ENCODE peak calls at places on chromosomes 7 and 10, in four cellular contexts. X is fibroblast of lung, R is psoas muscle, E is fibroblast of mammary gland. F is an unnamed sample.

GRCh38 chr10:124708922-124709520 is 35.2 kb downstream of the FAM53B start:
- DNase-seq in X (no peak), E (no peak), R (peak), F (no peak)

GRCh38 chr7:36535866-36536664 is 146.4 kb downstream of the ANLN start:
- DNase-seq in X (peak), R (no peak), E (peak), F (no peak)

GRCh38 chr10:58781873-58782488 is 269.3 kb downstream of the BICC1 start:
- DNase-seq in E (peak), X (peak), R (no peak), F (peak)

GRCh38 chr7:125668321-125668993 is 738.8 kb upstream of the POT1 start:
- DNase-seq in E (no peak), X (peak), R (no peak), F (no peak)

GRCh38 chr7:51543801-51544553 is 227.4 kb upstream of the COBL start:
- DNase-seq in X (no peak), R (no peak), E (no peak), F (no peak)

GRCh38 chr7:26078437-26079362 is 73.3 kb upstream of the NFE2L3 start:
- DNase-seq in R (peak), X (peak), E (peak), F (no peak)

GRCh38 chr7:81736088-81736487 is 33.8 kb downstream of the HGF start:
- DNase-seq in R (no peak), X (no peak), E (peak), F (no peak)

GRCh38 chr10:43994539-43994938 is 345.9 kb upstream of the ZNF32 start:
- DNase-seq in E (no peak), R (no peak), X (no peak), F (no peak)

GRCh38 chr10:71397340-71398212 is 856 bp downstream of the CDH23 start:
- DNase-seq in X (no peak), R (no peak), E (no peak), F (no peak)

GRCh38 chr10:2625094-2625493 is 442.3 kb upstream of the PFKP start:
- DNase-seq in E (no peak), X (no peak), R (no peak), F (no peak)

GRCh38 chr7:90597879-90598278 is 1.8 kb downstream of the CDK14 start:
- DNase-seq in E (peak), R (no peak), X (no peak), F (no peak)

GRCh38 chr7:154640266-154640865 is 362.6 kb downstream of the PAXIP1 start:
- DNase-seq in E (no peak), X (no peak), R (no peak), F (no peak)

GRCh38 chr10:119268871-119269506 is 61.6 kb downstream of the GRK5 start:
- DNase-seq in R (no peak), X (no peak), E (no peak), F (no peak)

GRCh38 chr7:23055582-23056178 is 41.8 kb upstream of the HYCC1 start:
- DNase-seq in R (no peak), E (peak), X (peak), F (peak)

GRCh38 chr7:106010331-106010730 is 47.3 kb downstream of the CDHR3 start:
- DNase-seq in R (no peak), E (peak), X (no peak), F (no peak)

GRCh38 chr7:121049028-121049791 is 60.7 kb downstream of the CPED1 start:
- DNase-seq in X (peak), R (no peak), E (no peak), F (no peak)

GRCh38 chr7:30553141-30553540 is 41.5 kb upstream of the GARS1 start:
- DNase-seq in R (no peak), X (no peak), E (no peak), F (no peak)

GRCh38 chr7:34748244-34749039 is 90.4 kb downstream of the NPSR1 start:
- DNase-seq in X (peak), R (peak), E (peak), F (peak)

GRCh38 chr7:112892263-112892662 is 102.1 kb upstream of the TMEM168 start:
- DNase-seq in X (peak), E (peak), R (no peak), F (peak)

GRCh38 chr7:120272896-120273475 is at the start of gene KCND2:
- DNase-seq in X (no peak), R (peak), E (peak), F (no peak)

GRCh38 chr10:102962259-102962658 is 44.2 kb downstream of the CNNM2 start:
- DNase-seq in E (no peak), X (no peak), R (no peak), F (no peak)

GRCh38 chr7:157973971-157974677 is 613.5 kb downstream of the PTPRN2 start:
- DNase-seq in X (no peak), E (no peak), R (peak), F (no peak)

GRCh38 chr7:132239422-132239994 is 336.8 kb downstream of the PLXNA4 start:
- DNase-seq in E (no peak), X (no peak), R (no peak), F (no peak)

GRCh38 chr10:101226888-101227736 is 2.2 kb downstream of the LBX1 start:
- DNase-seq in E (no peak), X (no peak), R (peak), F (no peak)

GRCh38 chr7:98917331-98917730 is 39.0 kb downstream of the TRRAP start:
- DNase-seq in X (no peak), R (no peak), E (no peak), F (no peak)

GRCh38 chr7:117023325-117023854 is 70.1 kb downstream of the ST7 start:
- DNase-seq in R (no peak), E (no peak), X (no peak), F (no peak)

GRCh38 chr7:19117870-19118608 is 603 bp upstream of the TWIST1 start:
- DNase-seq in R (no peak), E (peak), X (no peak), F (no peak)

GRCh38 chr10:71548494-71548846 is 151.8 kb downstream of the CDH23 start:
- DNase-seq in E (peak), R (no peak), X (no peak), F (no peak)

GRCh38 chr7:148894596-148894995 is 10.5 kb upstream of the EZH2 start:
- DNase-seq in R (no peak), X (no peak), E (peak), F (no peak)

GRCh38 chr10:113216068-113216467 is 266.0 kb downstream of the TCF7L2 start:
- DNase-seq in X (no peak), E (no peak), R (no peak), F (no peak)

GRCh38 chr10:35195361-35196306 is 69.0 kb downstream of the CREM start:
- DNase-seq in R (no peak), E (peak), X (peak), F (peak)

GRCh38 chr10:1829712-1830111 is 92.4 kb upstream of the ADARB2 start:
- DNase-seq in X (no peak), E (no peak), R (no peak), F (no peak)

GRCh38 chr7:40784176-40784575 is 649.4 kb downstream of the SUGCT start:
- DNase-seq in X (no peak), E (no peak), R (no peak), F (no peak)

GRCh38 chr10:110641256-110641655 is 2.9 kb upstream of the RBM20 start:
- DNase-seq in X (peak), E (peak), R (peak), F (no peak)

GRCh38 chr7:122006687-122007086 is 133.7 kb downstream of the PTPRZ1 start:
- DNase-seq in X (no peak), E (peak), R (no peak), F (no peak)

GRCh38 chr7:48016641-48017040 is 12.3 kb downstream of the SUN3 start:
- DNase-seq in E (no peak), R (no peak), X (no peak), F (no peak)

GRCh38 chr10:131889755-131890154 is 11.1 kb upstream of the PPP2R2D start:
- DNase-seq in R (no peak), E (no peak), X (no peak), F (no peak)

GRCh38 chr10:131891929-131892816 is 8.6 kb upstream of the PPP2R2D start:
- DNase-seq in R (no peak), E (no peak), X (no peak), F (no peak)

GRCh38 chr10:131892817-131893675 is 7.8 kb upstream of the PPP2R2D start:
- DNase-seq in E (no peak), X (no peak), R (no peak), F (no peak)

GRCh38 chr10:131890276-131891195 is 10.3 kb upstream of the PPP2R2D start:
- DNase-seq in R (no peak), E (no peak), X (no peak), F (no peak)

GRCh38 chr10:131891196-131891928 is 9.4 kb upstream of the PPP2R2D start:
- DNase-seq in R (no peak), E (no peak), X (no peak), F (no peak)
- TF ChIP-seq CTCF in R (no peak), E (no peak), X (no peak), F (peak)

DNA sequence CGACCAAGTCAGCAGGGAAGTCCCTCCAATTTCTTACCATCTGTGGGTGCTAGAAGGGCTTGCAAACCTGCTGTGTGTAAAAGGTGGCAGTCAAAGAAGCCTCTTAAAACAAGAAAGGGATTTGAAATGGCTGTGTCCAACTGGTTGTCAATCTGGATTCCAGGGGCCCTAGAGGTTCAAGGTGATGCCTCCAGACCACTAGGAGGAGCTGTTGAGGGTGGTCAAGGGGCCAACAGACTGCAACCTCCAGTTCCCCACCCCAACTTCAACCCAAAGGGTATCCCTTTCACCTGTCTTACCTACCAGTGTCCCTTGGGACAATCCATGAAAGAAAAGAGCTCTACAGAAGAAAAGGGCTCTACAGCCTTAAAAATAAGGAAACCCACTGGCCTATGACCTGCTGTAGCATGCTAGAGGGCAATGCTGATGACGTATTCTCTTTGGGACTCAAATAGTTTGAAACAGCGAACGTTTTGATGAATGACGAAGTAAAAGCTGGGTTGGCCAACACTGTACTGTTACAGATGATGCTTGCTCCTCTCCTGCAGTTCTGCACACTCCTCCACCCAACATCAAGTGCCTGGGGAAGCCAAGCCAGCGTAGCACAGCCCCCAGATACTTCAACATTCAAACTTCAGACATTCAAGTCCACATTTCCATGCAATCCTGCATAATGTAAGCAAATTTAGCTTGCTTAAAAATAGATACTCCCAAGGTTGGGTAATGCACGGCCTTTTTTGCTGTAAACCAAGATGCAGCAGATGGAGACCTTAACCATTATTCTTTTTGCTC is 46.0 kb upstream of the WDR11 start:
- DNase-seq in X (no peak), R (no peak), E (no peak), F (no peak)
- TF ChIP-seq CTCF in X (no peak), R (no peak), E (no peak), F (no peak)

GRCh38 chr7:2412587-2413201 is 9.3 kb downstream of the CHST12 start:
- DNase-seq in X (peak), R (no peak), E (no peak), F (no peak)
- TF ChIP-seq CTCF in X (no peak), R (no peak), E (no peak), F (no peak)

GRCh38 chr10:98846787-98847186 is 388.9 kb downstream of the HPSE2 start:
- DNase-seq in X (no peak), R (no peak), E (no peak), F (no peak)

GRCh38 chr10:98848361-98848760 is 387.3 kb downstream of the HPSE2 start:
- DNase-seq in E (peak), R (no peak), X (no peak), F (peak)

GRCh38 chr10:98858525-98858924 is 377.1 kb downstream of the HPSE2 start:
- DNase-seq in X (no peak), E (peak), R (no peak), F (no peak)

GRCh38 chr10:98855403-98856189 is 380.1 kb downstream of the HPSE2 start:
- DNase-seq in R (no peak), X (no peak), E (no peak), F (no peak)

DNA sequence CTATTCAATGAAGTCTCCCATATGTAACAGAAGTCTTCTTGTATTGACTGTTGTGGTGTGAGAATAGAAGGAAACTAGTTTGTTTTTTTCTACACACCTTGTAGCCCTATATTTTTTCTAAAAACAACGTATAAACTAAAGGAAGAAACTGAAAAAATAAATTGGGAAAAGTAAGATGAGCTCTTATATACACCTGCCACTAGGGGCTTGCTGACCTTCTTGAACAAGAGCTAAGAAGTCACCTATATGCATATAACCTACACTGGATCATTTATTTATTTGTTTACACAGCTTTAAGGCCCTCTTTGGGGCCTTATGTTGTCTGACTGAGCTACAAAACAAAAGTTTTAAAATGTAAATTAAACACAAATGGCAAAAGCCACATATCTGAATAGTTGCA is 383.0 kb downstream of the HPSE2 start:
- DNase-seq in R (no peak), X (no peak), E (peak), F (no peak)
- TF ChIP-seq CTCF in R (no peak), X (no peak), E (peak), F (peak)

GRCh38 chr10:78082636-78083035 is 49.0 kb downstream of the RPS24 start:
- DNase-seq in E (no peak), X (no peak), R (no peak), F (no peak)
- TF ChIP-seq CTCF in E (no peak), X (no peak), R (no peak), F (no peak)

F was measured in HFFc6.